ENCODE peak calls at places on chromosome 1, in seven cellular contexts. One of them, this sample, is unnamed.

GRCh38 chr1:241972703-241973375 is 15.3 kb downstream of the BECN2 start:
- DNase-seq in AG09309: no peak
- DNase-seq in cardiac muscle cell: peak
- DNase-seq in brain microvascular endothelial cell: peak
- DNase-seq in pancreas: no peak
- DNase-seq in adrenal gland: no peak
- DNase-seq in lower leg skin: no peak
- DNase-seq in this sample: peak

GRCh38 chr1:14699596-14699995 is 101.1 kb downstream of the KAZN start:
- DNase-seq in AG09309: no peak
- DNase-seq in cardiac muscle cell: no peak
- DNase-seq in brain microvascular endothelial cell: no peak
- DNase-seq in pancreas: no peak
- DNase-seq in adrenal gland: no peak
- DNase-seq in lower leg skin: no peak
- DNase-seq in this sample: no peak

GRCh38 chr1:234848972-234849641 is 239.1 kb upstream of the IRF2BP2 start:
- DNase-seq in AG09309: peak
- DNase-seq in cardiac muscle cell: no peak
- DNase-seq in brain microvascular endothelial cell: peak
- DNase-seq in pancreas: no peak
- DNase-seq in adrenal gland: no peak
- DNase-seq in lower leg skin: no peak
- DNase-seq in this sample: no peak

GRCh38 chr1:213986020-213986924 is 1.5 kb upstream of the PROX1 start:
- DNase-seq in AG09309: no peak
- DNase-seq in cardiac muscle cell: peak
- DNase-seq in brain microvascular endothelial cell: no peak
- DNase-seq in pancreas: no peak
- DNase-seq in adrenal gland: no peak
- DNase-seq in lower leg skin: no peak
- DNase-seq in this sample: no peak

GRCh38 chr1:62500210-62500609 is 63.4 kb downstream of the USP1 start:
- DNase-seq in AG09309: no peak
- DNase-seq in cardiac muscle cell: no peak
- DNase-seq in brain microvascular endothelial cell: no peak
- DNase-seq in pancreas: no peak
- DNase-seq in adrenal gland: no peak
- DNase-seq in lower leg skin: no peak
- DNase-seq in this sample: no peak

GRCh38 chr1:161021168-161021958 is 411 bp upstream of the F11R start:
- DNase-seq in AG09309: no peak
- DNase-seq in cardiac muscle cell: peak
- DNase-seq in brain microvascular endothelial cell: peak
- DNase-seq in pancreas: peak
- DNase-seq in adrenal gland: peak
- DNase-seq in lower leg skin: peak
- DNase-seq in this sample: peak

GRCh38 chr1:6039031-6039430 is 6.7 kb upstream of the KCNAB2 start:
- DNase-seq in AG09309: no peak
- DNase-seq in cardiac muscle cell: no peak
- DNase-seq in brain microvascular endothelial cell: no peak
- DNase-seq in pancreas: no peak
- DNase-seq in adrenal gland: no peak
- DNase-seq in lower leg skin: no peak
- DNase-seq in this sample: no peak

GRCh38 chr1:230772457-230773395 is 25.5 kb downstream of the CAPN9 start:
- DNase-seq in AG09309: peak
- DNase-seq in cardiac muscle cell: peak
- DNase-seq in brain microvascular endothelial cell: peak
- DNase-seq in pancreas: no peak
- DNase-seq in adrenal gland: peak
- DNase-seq in lower leg skin: no peak
- DNase-seq in this sample: no peak

GRCh38 chr1:67020304-67020703 is 33.6 kb downstream of the SLC35D1 start:
- DNase-seq in AG09309: peak
- DNase-seq in cardiac muscle cell: no peak
- DNase-seq in brain microvascular endothelial cell: peak
- DNase-seq in pancreas: no peak
- DNase-seq in adrenal gland: no peak
- DNase-seq in lower leg skin: no peak
- DNase-seq in this sample: no peak

GRCh38 chr1:19808351-19808750 is 6.7 kb downstream of the RNF186 start:
- DNase-seq in AG09309: no peak
- DNase-seq in cardiac muscle cell: no peak
- DNase-seq in brain microvascular endothelial cell: no peak
- DNase-seq in pancreas: no peak
- DNase-seq in adrenal gland: no peak
- DNase-seq in lower leg skin: no peak
- DNase-seq in this sample: no peak

GRCh38 chr1:85001742-85002141 is 4.8 kb upstream of the MCOLN2 start:
- DNase-seq in AG09309: no peak
- DNase-seq in cardiac muscle cell: no peak
- DNase-seq in brain microvascular endothelial cell: no peak
- DNase-seq in pancreas: no peak
- DNase-seq in adrenal gland: no peak
- DNase-seq in lower leg skin: no peak
- DNase-seq in this sample: no peak

GRCh38 chr1:94863297-94863911 is 43.2 kb downstream of the SLC44A3 start:
- DNase-seq in AG09309: no peak
- DNase-seq in cardiac muscle cell: no peak
- DNase-seq in brain microvascular endothelial cell: no peak
- DNase-seq in pancreas: no peak
- DNase-seq in adrenal gland: no peak
- DNase-seq in lower leg skin: peak
- DNase-seq in this sample: peak

GRCh38 chr1:103529746-103530145 is 4.2 kb downstream of the RNPC3 start:
- DNase-seq in AG09309: no peak
- DNase-seq in cardiac muscle cell: no peak
- DNase-seq in brain microvascular endothelial cell: peak
- DNase-seq in pancreas: peak
- DNase-seq in adrenal gland: peak
- DNase-seq in lower leg skin: no peak
- DNase-seq in this sample: no peak

GRCh38 chr1:8740034-8740449 is 77.4 kb downstream of the RERE start:
- DNase-seq in AG09309: no peak
- DNase-seq in cardiac muscle cell: no peak
- DNase-seq in brain microvascular endothelial cell: peak
- DNase-seq in pancreas: no peak
- DNase-seq in adrenal gland: no peak
- DNase-seq in lower leg skin: no peak
- DNase-seq in this sample: no peak

GRCh38 chr1:61053712-61054608 is 28.4 kb upstream of the NFIA start:
- DNase-seq in AG09309: no peak
- DNase-seq in cardiac muscle cell: peak
- DNase-seq in brain microvascular endothelial cell: no peak
- DNase-seq in pancreas: peak
- DNase-seq in adrenal gland: peak
- DNase-seq in lower leg skin: no peak
- DNase-seq in this sample: no peak
- TF ChIP-seq CTCF in AG09309: no peak
- TF ChIP-seq CTCF in cardiac muscle cell: peak
- TF ChIP-seq CTCF in brain microvascular endothelial cell: no peak
- TF ChIP-seq CTCF in pancreas: no peak
- TF ChIP-seq CTCF in adrenal gland: no peak
- TF ChIP-seq CTCF in lower leg skin: no peak
- TF ChIP-seq CTCF in this sample: no peak

GRCh38 chr1:215554865-215555264 is 12.2 kb upstream of the KCTD3 start:
- DNase-seq in AG09309: no peak
- DNase-seq in cardiac muscle cell: no peak
- DNase-seq in brain microvascular endothelial cell: no peak
- DNase-seq in pancreas: no peak
- DNase-seq in adrenal gland: no peak
- DNase-seq in lower leg skin: no peak
- DNase-seq in this sample: no peak

GRCh38 chr1:215555531-215555930 is 11.6 kb upstream of the KCTD3 start:
- DNase-seq in AG09309: no peak
- DNase-seq in cardiac muscle cell: no peak
- DNase-seq in brain microvascular endothelial cell: no peak
- DNase-seq in pancreas: no peak
- DNase-seq in adrenal gland: no peak
- DNase-seq in lower leg skin: no peak
- DNase-seq in this sample: no peak

GRCh38 chr1:215557992-215558626 is 9.0 kb upstream of the KCTD3 start:
- DNase-seq in AG09309: no peak
- DNase-seq in cardiac muscle cell: no peak
- DNase-seq in brain microvascular endothelial cell: no peak
- DNase-seq in pancreas: no peak
- DNase-seq in adrenal gland: no peak
- DNase-seq in lower leg skin: no peak
- DNase-seq in this sample: no peak

GRCh38 chr1:215557504-215557903 is 9.6 kb upstream of the KCTD3 start:
- DNase-seq in AG09309: no peak
- DNase-seq in cardiac muscle cell: no peak
- DNase-seq in brain microvascular endothelial cell: no peak
- DNase-seq in pancreas: no peak
- DNase-seq in adrenal gland: no peak
- DNase-seq in lower leg skin: no peak
- DNase-seq in this sample: no peak

GRCh38 chr1:215556996-215557395 is 10.1 kb upstream of the KCTD3 start:
- DNase-seq in AG09309: no peak
- DNase-seq in cardiac muscle cell: no peak
- DNase-seq in brain microvascular endothelial cell: no peak
- DNase-seq in pancreas: no peak
- DNase-seq in adrenal gland: no peak
- DNase-seq in lower leg skin: no peak
- DNase-seq in this sample: no peak
- H3K4me3 ChIP-seq in AG09309: no peak
- H3K4me3 ChIP-seq in cardiac muscle cell: no peak
- H3K4me3 ChIP-seq in brain microvascular endothelial cell: no peak
- H3K4me3 ChIP-seq in pancreas: no peak
- H3K4me3 ChIP-seq in adrenal gland: no peak
- H3K4me3 ChIP-seq in lower leg skin: no peak
- H3K4me3 ChIP-seq in this sample: no peak

GRCh38 chr1:179447489-179447888 is 81.7 kb downstream of the AXDND1 start:
- DNase-seq in AG09309: no peak
- DNase-seq in cardiac muscle cell: peak
- DNase-seq in brain microvascular endothelial cell: no peak
- DNase-seq in pancreas: no peak
- DNase-seq in adrenal gland: no peak
- DNase-seq in lower leg skin: no peak
- DNase-seq in this sample: no peak
- TF ChIP-seq CTCF in AG09309: peak
- TF ChIP-seq CTCF in cardiac muscle cell: peak
- TF ChIP-seq CTCF in brain microvascular endothelial cell: peak
- TF ChIP-seq CTCF in pancreas: no peak
- TF ChIP-seq CTCF in adrenal gland: no peak
- TF ChIP-seq CTCF in lower leg skin: no peak
- TF ChIP-seq CTCF in this sample: peak

GRCh38 chr1:156489166-156489934 is 11.2 kb downstream of the MEF2D start:
- DNase-seq in AG09309: no peak
- DNase-seq in cardiac muscle cell: peak
- DNase-seq in brain microvascular endothelial cell: no peak
- DNase-seq in pancreas: no peak
- DNase-seq in adrenal gland: peak
- DNase-seq in lower leg skin: no peak
- DNase-seq in this sample: no peak
- H3K4me3 ChIP-seq in AG09309: no peak
- H3K4me3 ChIP-seq in cardiac muscle cell: peak
- H3K4me3 ChIP-seq in brain microvascular endothelial cell: no peak
- H3K4me3 ChIP-seq in pancreas: no peak
- H3K4me3 ChIP-seq in adrenal gland: no peak
- H3K4me3 ChIP-seq in lower leg skin: no peak
- H3K4me3 ChIP-seq in this sample: no peak

GRCh38 chr1:28642847-28643635 is at the start of gene TAF12:
- DNase-seq in AG09309: peak
- DNase-seq in cardiac muscle cell: peak
- DNase-seq in brain microvascular endothelial cell: peak
- DNase-seq in pancreas: peak
- DNase-seq in adrenal gland: peak
- DNase-seq in lower leg skin: peak
- DNase-seq in this sample: peak

GRCh38 chr1:28642056-28642846 is 616 bp downstream of the TAF12 start:
- DNase-seq in AG09309: no peak
- DNase-seq in cardiac muscle cell: peak
- DNase-seq in brain microvascular endothelial cell: no peak
- DNase-seq in pancreas: no peak
- DNase-seq in adrenal gland: no peak
- DNase-seq in lower leg skin: no peak
- DNase-seq in this sample: no peak

GRCh38 chr1:28646040-28646439 is 2.4 kb upstream of the RNU11 start:
- DNase-seq in AG09309: no peak
- DNase-seq in cardiac muscle cell: no peak
- DNase-seq in brain microvascular endothelial cell: peak
- DNase-seq in pancreas: no peak
- DNase-seq in adrenal gland: no peak
- DNase-seq in lower leg skin: no peak
- DNase-seq in this sample: no peak

GRCh38 chr1:28640766-28641165 is 2.1 kb downstream of the TAF12 start:
- DNase-seq in AG09309: no peak
- DNase-seq in cardiac muscle cell: peak
- DNase-seq in brain microvascular endothelial cell: peak
- DNase-seq in pancreas: no peak
- DNase-seq in adrenal gland: no peak
- DNase-seq in lower leg skin: no peak
- DNase-seq in this sample: no peak
- TF ChIP-seq CTCF in AG09309: peak
- TF ChIP-seq CTCF in cardiac muscle cell: peak
- TF ChIP-seq CTCF in brain microvascular endothelial cell: peak
- TF ChIP-seq CTCF in pancreas: no peak
- TF ChIP-seq CTCF in adrenal gland: no peak
- TF ChIP-seq CTCF in lower leg skin: no peak
- TF ChIP-seq CTCF in this sample: peak

This sample was measured in retinal pigment epithelial cell.